ENCODE peak calls at places on chromosomes 13 and 19, in five cellular contexts. M is K562, S is HCT116, H is SK-N-SH, G is GM12878. E is an unnamed sample.

GRCh38 chr19:29215322-29215845 is 2.4 kb upstream of the UQCRFS1 start:
- DNase-seq in M (no peak), S (no peak), H (no peak), G (no peak), E (no peak)

GRCh38 chr13:26946675-26947342 is 186.2 kb upstream of the GPR12 start:
- DNase-seq in M (peak), S (peak), H (peak), G (peak), E (peak)

GRCh38 chr19:9834302-9834725 is 804 bp upstream of the PIN1 start:
- DNase-seq in M (no peak), S (no peak), H (no peak), G (no peak), E (no peak)

GRCh38 chr13:57063007-57063406 is 77.7 kb upstream of the PRR20A start:
- DNase-seq in M (no peak), S (no peak), H (no peak), G (no peak), E (no peak)

GRCh38 chr13:112729408-112729807 is 39.6 kb downstream of the ATP11A start:
- DNase-seq in M (no peak), S (no peak), H (no peak), G (no peak), E (no peak)

GRCh38 chr19:30406220-30406944 is 34.2 kb downstream of the ZNF536 start:
- DNase-seq in M (peak), S (no peak), H (peak), G (no peak), E (peak)

GRCh38 chr19:39408392-39409206 is 2.0 kb downstream of the ZFP36 start:
- DNase-seq in M (peak), S (peak), H (no peak), G (no peak), E (no peak)

GRCh38 chr13:113145496-113145895 is 13.0 kb upstream of the PROZ start:
- DNase-seq in M (no peak), S (no peak), H (no peak), G (no peak), E (no peak)

GRCh38 chr13:107441279-107441678 is 774.1 kb downstream of the LIG4 start:
- DNase-seq in M (no peak), S (no peak), H (no peak), G (no peak), E (no peak)

GRCh38 chr19:45613926-45614725 is 12.1 kb upstream of the GPR4 start:
- DNase-seq in M (no peak), S (peak), H (no peak), G (peak), E (peak)

GRCh38 chr13:95924389-95924994 is 128.7 kb downstream of the UGGT2 start:
- DNase-seq in M (no peak), S (peak), H (no peak), G (no peak), E (peak)

GRCh38 chr13:79282976-79283375 is 123.1 kb downstream of the RBM26 start:
- DNase-seq in M (no peak), S (no peak), H (no peak), G (no peak), E (peak)

GRCh38 chr13:51620165-51620983 is 36.1 kb downstream of the WDFY2 start:
- DNase-seq in M (no peak), S (no peak), H (no peak), G (no peak), E (no peak)
- H3K27ac ChIP-seq in M (no peak), S (no peak), H (no peak), G (no peak), E (no peak)

DNA sequence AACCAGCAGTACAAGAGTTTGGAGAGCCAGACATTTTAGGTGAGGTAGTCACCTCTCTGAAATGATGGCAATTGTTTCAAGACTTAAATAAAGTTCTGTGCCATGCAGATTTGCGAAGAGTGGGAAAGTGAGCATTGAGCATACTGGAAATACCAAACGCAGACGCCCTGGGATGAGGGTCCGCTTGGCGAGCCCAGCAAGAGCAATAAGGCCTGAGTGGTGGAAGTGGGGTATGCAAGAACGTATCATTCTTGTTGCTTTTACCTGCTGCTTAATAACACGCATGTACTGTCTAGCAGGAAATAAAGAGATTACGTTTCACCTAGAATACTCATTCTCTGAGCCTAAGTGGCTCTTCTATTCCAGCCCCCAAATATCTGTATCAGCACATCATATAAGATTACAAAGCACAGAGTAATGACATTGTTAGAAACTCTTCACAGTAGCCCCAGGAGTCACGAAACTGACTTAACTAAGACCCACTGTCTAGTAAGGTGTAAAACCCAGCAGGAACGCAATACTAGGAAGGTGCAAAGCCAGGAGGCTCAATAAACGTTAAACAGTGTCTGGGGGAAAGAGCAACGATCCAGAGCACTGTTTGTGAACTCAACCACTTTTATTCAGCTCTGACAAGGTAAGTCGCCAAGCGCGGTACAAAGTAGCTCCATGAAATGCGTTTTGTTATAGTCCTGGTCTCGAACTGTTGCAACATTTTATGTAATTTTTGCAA is 1.3 kb downstream of the RCBTB2 start:
- DNase-seq in M (no peak), S (no peak), H (no peak), G (peak), E (no peak)
- TF ChIP-seq REST in M (no peak), S (no peak), H (no peak), G (no peak), E (no peak)

DNA sequence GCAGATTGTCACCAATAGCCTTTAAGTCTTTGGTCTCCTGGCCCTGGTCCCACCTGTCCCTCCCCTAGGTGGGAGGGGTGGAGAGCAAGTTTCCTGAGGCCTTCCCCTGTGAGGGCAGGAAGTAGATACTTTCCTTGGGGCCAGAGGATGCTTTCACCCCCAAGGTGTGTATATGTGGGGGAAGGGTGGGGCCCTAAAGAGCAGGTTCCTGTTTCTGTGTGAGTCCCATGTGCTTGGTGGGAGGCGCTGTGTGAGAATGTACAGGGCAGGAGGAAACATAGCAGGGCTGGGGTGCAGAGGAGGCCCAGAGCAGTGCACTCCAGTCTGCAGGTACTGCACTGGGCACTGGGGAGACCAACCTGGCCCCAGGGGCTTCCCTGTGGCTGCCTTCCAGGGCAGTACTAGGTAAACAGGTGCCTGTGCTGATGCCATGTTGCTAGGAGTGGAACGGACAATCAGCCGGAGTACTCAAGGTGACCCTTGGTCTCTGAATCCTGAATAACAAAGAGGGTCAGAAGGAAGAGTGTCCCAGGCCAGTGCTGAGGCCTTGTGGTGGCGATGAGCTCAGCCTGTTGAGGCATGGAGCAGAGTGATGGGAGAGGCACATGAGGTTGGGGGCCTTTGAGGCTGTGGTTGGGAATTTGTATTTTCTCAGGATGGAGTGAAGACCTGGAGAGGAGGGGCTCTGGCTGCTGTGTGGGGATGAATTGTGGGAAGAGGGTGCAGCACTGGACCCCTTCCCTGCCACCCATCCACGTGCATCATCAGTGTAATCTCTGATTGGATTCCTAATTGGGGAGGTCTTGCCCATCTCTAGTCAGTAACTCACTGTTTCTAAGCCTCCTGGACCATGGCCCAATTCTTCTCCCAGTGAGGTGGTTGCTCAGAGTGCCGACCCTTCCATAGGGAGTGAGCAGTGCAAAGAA is 5.1 kb downstream of the EGLN2 start:
- DNase-seq in M (peak), S (no peak), H (no peak), G (peak), E (no peak)
- H3K27ac ChIP-seq in M (peak), S (peak), H (no peak), G (peak), E (peak)

DNA sequence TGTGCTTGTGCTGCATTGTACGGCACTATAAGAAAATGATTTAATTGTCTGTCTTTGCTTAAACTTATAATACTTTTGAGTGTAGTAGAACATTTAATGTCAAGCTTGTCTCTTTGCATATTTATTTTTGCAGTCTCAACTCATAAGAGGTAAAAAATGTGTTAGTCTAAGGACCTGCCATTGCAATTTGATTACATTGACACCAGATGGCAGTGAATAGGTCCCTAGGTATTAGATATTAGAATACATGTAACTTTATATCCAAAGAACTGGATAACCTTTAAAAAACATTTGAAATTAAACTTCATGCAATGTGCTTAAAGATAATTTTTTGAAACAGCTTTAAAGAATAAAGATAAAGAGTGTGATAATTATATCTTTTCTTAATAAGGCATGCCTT is 1421.3 kb downstream of the OLFM4 start:
- DNase-seq in M (no peak), S (no peak), H (peak), G (no peak), E (no peak)
- TF ChIP-seq REST in M (no peak), S (no peak), H (no peak), G (no peak), E (no peak)

GRCh38 chr19:18308948-18309325 is 13.9 kb downstream of the LSM4 start:
- DNase-seq in M (no peak), S (no peak), H (no peak), G (no peak), E (no peak)
- H3K27ac ChIP-seq in M (no peak), S (no peak), H (no peak), G (no peak), E (peak)